ENCODE peak calls at places on chromosome 1, in four cellular contexts. T, Y, B and G are unnamed samples.

GRCh38 chr1:151534662-151535278 is 5.3 kb upstream of the TUFT1 start:
- DNase-seq in T (peak), Y (peak), B (no peak), G (peak)

GRCh38 chr1:44798481-44799365 is 1.5 kb upstream of the PLK3 start:
- DNase-seq in T (no peak), Y (no peak), B (no peak), G (no peak)

GRCh38 chr1:228064296-228064695 is 18.2 kb upstream of the ARF1 start:
- DNase-seq in T (no peak), Y (no peak), B (no peak), G (no peak)

GRCh38 chr1:36323636-36324321 is at the start of gene EVA1B:
- DNase-seq in T (peak), Y (peak), B (peak), G (peak)

GRCh38 chr1:228299211-228299610 is 91.4 kb downstream of the OBSCN start:
- DNase-seq in T (no peak), Y (no peak), B (no peak), G (no peak)

GRCh38 chr1:53137729-53138128 is 4.7 kb downstream of the SLC1A7 start:
- DNase-seq in T (no peak), Y (no peak), B (no peak), G (no peak)

GRCh38 chr1:239654998-239655397 is 268.6 kb downstream of the CHRM3 start:
- DNase-seq in T (no peak), Y (no peak), B (no peak), G (no peak)

GRCh38 chr1:154546264-154547043 is 12.0 kb downstream of the UBE2Q1 start:
- DNase-seq in T (peak), Y (peak), B (peak), G (peak)

GRCh38 chr1:185426761-185427698 is 110.0 kb upstream of the IVNS1ABP start:
- DNase-seq in T (no peak), Y (no peak), B (no peak), G (peak)

GRCh38 chr1:36372617-36373016 is 13.1 kb downstream of the STK40 start:
- DNase-seq in T (no peak), Y (no peak), B (no peak), G (no peak)

GRCh38 chr1:56821462-56821797 is 2.2 kb upstream of the FYB2 start:
- DNase-seq in T (no peak), Y (no peak), B (no peak), G (no peak)

GRCh38 chr1:30511563-30512252 is 211.7 kb downstream of the MATN1 start:
- DNase-seq in T (no peak), Y (no peak), B (no peak), G (peak)

GRCh38 chr1:233183226-233184020 is 112.1 kb downstream of the PCNX2 start:
- DNase-seq in T (peak), Y (peak), B (no peak), G (peak)

GRCh38 chr1:237042892-237043576 is 1.1 kb downstream of the RYR2 start:
- DNase-seq in T (no peak), Y (no peak), B (no peak), G (no peak)